ENCODE peak calls at places on chromosomes 16 and 17, in eight cellular contexts. E is stomach; J is SJSA1; M is thyroid gland; F is left lung; O is effector memory CD4-positive, alpha-beta T cell; C is ovary; P is neural progenitor cell. A is an unnamed sample. For H3K4me1 and H3K27me3, the result is how much of the 10 kb centered on the place peaks cover.

GRCh38 chr17:79365836-79366831 is 244.7 kb downstream of the RBFOX3 start:
- DNase-seq in E (no peak), J (no peak), M (no peak), F (no peak), O (no peak), C (no peak), P (no peak), A (no peak)

GRCh38 chr16:63945805-63946204 is 1176.1 kb downstream of the CDH11 start:
- DNase-seq in E (no peak), J (no peak), M (no peak), F (no peak), O (no peak), C (no peak), P (no peak), A (no peak)

GRCh38 chr16:88531346-88531745 is 38.9 kb upstream of the ZC3H18 start:
- DNase-seq in E (no peak), J (no peak), M (no peak), F (no peak), O (no peak), C (no peak), P (no peak), A (no peak)

GRCh38 chr17:79420318-79421243 is 190.3 kb downstream of the RBFOX3 start:
- DNase-seq in E (no peak), J (peak), M (no peak), F (no peak), O (no peak), C (no peak), P (peak), A (no peak)

GRCh38 chr17:45776896-45777295 is 7.2 kb upstream of the CRHR1 start:
- DNase-seq in E (no peak), J (no peak), M (no peak), F (no peak), O (no peak), C (no peak), P (no peak), A (no peak)

GRCh38 chr16:55539049-55539448 is 27.4 kb upstream of the CAPNS2 start:
- DNase-seq in E (no peak), J (no peak), M (no peak), F (no peak), O (no peak), C (no peak), P (no peak), A (no peak)

GRCh38 chr17:7914771-7915610 is 1.1 kb downstream of the RNF227 start:
- DNase-seq in E (no peak), J (no peak), M (peak), F (no peak), O (no peak), C (peak), P (no peak), A (no peak)

GRCh38 chr16:2061023-2061422 is 13.2 kb downstream of the TSC2 start:
- DNase-seq in E (no peak), J (no peak), M (no peak), F (no peak), O (no peak), C (no peak), P (no peak), A (no peak)

GRCh38 chr17:71975998-71976649 is 144.7 kb upstream of the SOX9 start:
- DNase-seq in E (peak), J (peak), M (peak), F (peak), O (no peak), C (peak), P (peak), A (no peak)

GRCh38 chr17:38568845-38569510 is 36.8 kb downstream of the SRCIN1 start:
- DNase-seq in E (no peak), J (no peak), M (no peak), F (no peak), O (no peak), C (no peak), P (no peak), A (no peak)

GRCh38 chr17:40480501-40481003 is 20.9 kb downstream of the TNS4 start:
- DNase-seq in E (peak), J (no peak), M (no peak), F (no peak), O (peak), C (no peak), P (no peak), A (no peak)

GRCh38 chr16:14112539-14112856 is 41.4 kb downstream of the MRTFB start:
- DNase-seq in E (no peak), J (no peak), M (no peak), F (no peak), O (no peak), C (no peak), P (no peak), A (no peak)

GRCh38 chr16:14111713-14112538 is 40.8 kb downstream of the MRTFB start:
- DNase-seq in E (peak), J (no peak), M (peak), F (peak), O (no peak), C (peak), P (no peak), A (no peak)

GRCh38 chr16:14110728-14111251 is 39.7 kb downstream of the MRTFB start:
- DNase-seq in E (no peak), J (no peak), M (no peak), F (no peak), O (no peak), C (no peak), P (no peak), A (no peak)

GRCh38 chr16:14109077-14109775 is 38.1 kb downstream of the MRTFB start:
- DNase-seq in E (no peak), J (no peak), M (no peak), F (no peak), O (no peak), C (no peak), P (no peak), A (no peak)

GRCh38 chr16:14109782-14110727 is 38.9 kb downstream of the MRTFB start:
- DNase-seq in E (no peak), J (no peak), M (no peak), F (no peak), O (no peak), C (no peak), P (no peak), A (no peak)
- H3K4me1 ChIP-seq in E (under half), J (under half), M (under half), F (half or more), O (under half), C (under half), P (under half), A (under half)

DNA sequence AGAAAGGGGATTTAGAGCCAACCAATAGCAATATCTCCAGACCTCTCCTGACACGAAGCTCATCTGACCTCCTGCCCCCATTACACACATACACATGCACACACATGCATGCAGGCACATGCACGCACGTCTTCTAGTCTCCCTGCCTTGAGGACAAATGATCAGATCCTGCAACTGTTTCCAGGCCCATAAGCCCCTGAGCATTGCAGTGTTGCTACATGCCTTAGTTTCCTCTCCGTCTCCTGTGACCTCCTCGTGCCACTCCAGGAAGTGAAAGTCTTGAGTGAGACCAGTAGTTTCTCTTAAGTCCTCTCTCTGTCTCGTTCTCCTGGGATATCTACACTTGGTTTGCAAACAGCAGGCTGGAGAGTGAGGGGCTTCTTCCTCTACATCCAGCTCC is 8.2 kb downstream of the CIITA start:
- DNase-seq in E (no peak), J (no peak), M (no peak), F (peak), O (no peak), C (no peak), P (no peak), A (no peak)
- H3K4me3 ChIP-seq in E (no peak), J (no peak), M (no peak), F (no peak), O (no peak), C (no peak), P (no peak), A (no peak)

DNA sequence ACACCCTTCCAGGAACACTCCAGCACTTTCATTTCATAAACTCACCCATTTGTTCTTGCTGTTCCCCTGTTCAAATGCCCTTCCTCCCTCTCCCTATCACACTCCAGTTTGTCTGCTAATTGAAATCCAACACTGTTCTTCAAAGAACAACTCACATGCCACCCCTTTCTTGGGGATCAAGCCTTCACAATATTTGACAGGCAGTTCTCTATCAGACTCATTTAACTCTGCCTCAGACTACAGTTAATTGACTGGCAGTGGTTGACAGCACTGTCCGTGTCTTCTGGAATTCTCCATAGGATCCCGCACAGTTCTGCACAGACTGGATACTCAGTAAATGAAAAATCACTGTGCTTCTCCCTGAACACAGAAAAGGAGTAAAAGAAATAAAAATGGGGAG is 87.8 kb downstream of the PMP22 start:
- DNase-seq in E (no peak), J (no peak), M (no peak), F (no peak), O (no peak), C (no peak), P (no peak), A (no peak)
- H3K27me3 ChIP-seq in E (under half), J (under half), M (under half), F (under half), O (under half), C (under half), P (under half), A (under half)

GRCh38 chr17:48544356-48545021 is 420 bp downstream of the HOXB2 start:
- DNase-seq in E (peak), J (peak), M (peak), F (peak), O (peak), C (peak), P (peak), A (peak)

GRCh38 chr17:48543854-48544355 is 1.0 kb downstream of the HOXB2 start:
- DNase-seq in E (no peak), J (peak), M (no peak), F (no peak), O (no peak), C (no peak), P (no peak), A (no peak)

GRCh38 chr17:48545539-48545938 is 630 bp upstream of the HOXB2 start:
- DNase-seq in E (no peak), J (no peak), M (no peak), F (no peak), O (no peak), C (no peak), P (peak), A (no peak)

GRCh38 chr17:48546187-48546923 is 1.4 kb upstream of the HOXB2 start:
- DNase-seq in E (no peak), J (no peak), M (no peak), F (no peak), O (no peak), C (no peak), P (peak), A (no peak)

DNA sequence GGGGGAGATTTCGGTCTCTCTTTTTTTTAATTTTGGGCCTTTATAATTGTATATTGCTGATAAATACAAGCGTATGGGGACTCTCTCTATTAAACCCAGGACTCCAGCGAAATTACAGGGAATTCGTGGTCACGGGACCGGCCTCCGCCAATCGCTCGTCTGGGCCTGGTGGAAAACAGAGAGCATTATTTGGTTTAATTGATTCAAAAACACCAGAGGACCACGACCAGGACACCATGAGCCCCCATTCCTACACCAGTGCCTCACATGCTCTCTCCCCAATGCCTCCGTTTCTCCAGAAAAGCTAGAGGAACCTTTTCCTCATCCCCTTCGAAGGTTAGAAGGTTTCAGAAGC is at the start of gene HOXB2:
- DNase-seq in E (no peak), J (no peak), M (no peak), F (no peak), O (no peak), C (no peak), P (no peak), A (peak)
- H3K4me1 ChIP-seq in E (under half), J (under half), M (under half), F (under half), O (under half), C (under half), P (under half), A (half or more)

GRCh38 chr17:67518881-67519280 is 141.8 kb downstream of the PITPNC1 start:
- DNase-seq in E (no peak), J (no peak), M (no peak), F (no peak), O (no peak), C (no peak), P (no peak), A (no peak)

GRCh38 chr17:67519801-67520251 is 142.7 kb downstream of the PITPNC1 start:
- DNase-seq in E (no peak), J (no peak), M (no peak), F (no peak), O (no peak), C (no peak), P (peak), A (no peak)

GRCh38 chr17:67521773-67522069 is 144.6 kb downstream of the PITPNC1 start:
- DNase-seq in E (no peak), J (no peak), M (no peak), F (no peak), O (no peak), C (no peak), P (no peak), A (no peak)

GRCh38 chr17:67520916-67521772 is 144.1 kb downstream of the PITPNC1 start:
- DNase-seq in E (no peak), J (no peak), M (peak), F (no peak), O (no peak), C (no peak), P (no peak), A (no peak)

GRCh38 chr17:67520282-67520906 is 143.3 kb downstream of the PITPNC1 start:
- DNase-seq in E (no peak), J (no peak), M (peak), F (no peak), O (no peak), C (no peak), P (no peak), A (no peak)
- H3K4me3 ChIP-seq in E (no peak), J (no peak), M (no peak), F (no peak), O (no peak), C (no peak), P (no peak), A (no peak)

A was measured in HAP-1.